ENCODE peak calls at places on chromosomes 5 and 9, in five cellular contexts. One of them, this sample, is unnamed.
A peak's percentile ranks its signal among the peaks of the same experiment; 100 is the strongest.

GRCh38 chr9:84839538-84839937 is 170.0 kb downstream of the NTRK2 start:
- DNase-seq in colonic mucosa: no peak
- DNase-seq in WTC11: no peak
- DNase-seq in tibial artery: no peak
- DNase-seq in nephron progenitor cell: peak; percentile 56
- DNase-seq in this sample: no peak

GRCh38 chr5:120405291-120405864 is 58.7 kb upstream of the PRR16 start:
- DNase-seq in colonic mucosa: no peak
- DNase-seq in tibial artery: no peak
- DNase-seq in nephron progenitor cell: no peak
- DNase-seq in WTC11: no peak
- DNase-seq in this sample: no peak

GRCh38 chr9:35341585-35341984 is 148.3 kb upstream of the RUSC2 start:
- DNase-seq in WTC11: peak; percentile 17
- DNase-seq in colonic mucosa: no peak
- DNase-seq in tibial artery: peak; percentile 90
- DNase-seq in nephron progenitor cell: no peak
- DNase-seq in this sample: no peak

GRCh38 chr5:141402553-141403328 is at the start of gene PCDHGA9:
- DNase-seq in WTC11: no peak
- DNase-seq in tibial artery: peak; percentile 59
- DNase-seq in colonic mucosa: no peak
- DNase-seq in nephron progenitor cell: no peak
- DNase-seq in this sample: peak; percentile 73

GRCh38 chr5:177291735-177292134 is 11.8 kb downstream of the RAB24 start:
- DNase-seq in WTC11: no peak
- DNase-seq in colonic mucosa: no peak
- DNase-seq in nephron progenitor cell: no peak
- DNase-seq in tibial artery: no peak
- DNase-seq in this sample: no peak

GRCh38 chr5:173302546-173303155 is 25.6 kb downstream of the STC2 start:
- DNase-seq in tibial artery: no peak
- DNase-seq in WTC11: no peak
- DNase-seq in nephron progenitor cell: peak; percentile 56
- DNase-seq in colonic mucosa: no peak
- DNase-seq in this sample: peak; percentile 71

GRCh38 chr5:141494761-141495455 is 6.0 kb downstream of the PCDHGC5 start:
- DNase-seq in WTC11: peak; percentile 51
- DNase-seq in tibial artery: no peak
- DNase-seq in colonic mucosa: no peak
- DNase-seq in nephron progenitor cell: peak; percentile 71
- DNase-seq in this sample: no peak

GRCh38 chr5:172782169-172783039 is 11.4 kb upstream of the DUSP1 start:
- DNase-seq in nephron progenitor cell: no peak
- DNase-seq in WTC11: no peak
- DNase-seq in tibial artery: no peak
- DNase-seq in colonic mucosa: no peak
- DNase-seq in this sample: no peak

GRCh38 chr9:85859751-85860150 is 81.2 kb upstream of the NAA35 start:
- DNase-seq in WTC11: no peak
- DNase-seq in nephron progenitor cell: no peak
- DNase-seq in tibial artery: no peak
- DNase-seq in colonic mucosa: no peak
- DNase-seq in this sample: no peak

GRCh38 chr9:93267681-93268505 is 84.0 kb downstream of the WNK2 start:
- DNase-seq in WTC11: no peak
- DNase-seq in tibial artery: peak; percentile 60
- DNase-seq in nephron progenitor cell: no peak
- DNase-seq in colonic mucosa: peak; percentile 27
- DNase-seq in this sample: no peak

DNA sequence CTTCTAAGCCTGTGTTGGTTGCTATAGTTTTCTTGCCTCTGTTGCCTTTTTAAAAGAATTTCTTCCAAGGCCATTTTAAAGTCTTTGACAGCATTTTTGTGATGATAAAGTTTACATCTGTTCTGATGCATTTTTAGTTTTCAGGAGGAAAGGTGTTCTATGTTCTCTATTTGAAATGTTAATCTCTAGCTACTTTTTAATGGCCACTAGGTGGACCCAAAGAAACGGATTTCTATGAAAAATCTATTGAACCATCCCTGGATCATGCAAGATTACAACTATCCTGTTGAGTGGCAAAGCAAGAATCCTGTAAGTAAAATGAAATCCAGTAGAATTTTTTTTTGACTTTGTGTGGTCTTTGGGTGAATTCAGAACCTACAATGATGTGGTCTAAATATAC is 60.2 kb downstream of the MELK start:
- DNase-seq in tibial artery: no peak
- DNase-seq in nephron progenitor cell: no peak
- DNase-seq in colonic mucosa: no peak
- DNase-seq in WTC11: no peak
- DNase-seq in this sample: no peak
- TF ChIP-seq CTCF in tibial artery: peak; percentile 21
- TF ChIP-seq CTCF in nephron progenitor cell: peak; percentile 50
- TF ChIP-seq CTCF in colonic mucosa: peak; percentile 55
- TF ChIP-seq CTCF in WTC11: peak; percentile 11
- TF ChIP-seq CTCF in this sample: no peak

GRCh38 chr9:19117039-19117716 is 10.1 kb downstream of the PLIN2 start:
- DNase-seq in tibial artery: no peak
- DNase-seq in colonic mucosa: no peak
- DNase-seq in nephron progenitor cell: no peak
- DNase-seq in WTC11: no peak
- DNase-seq in this sample: no peak

GRCh38 chr9:19120846-19121245 is 6.4 kb downstream of the PLIN2 start:
- DNase-seq in WTC11: no peak
- DNase-seq in nephron progenitor cell: no peak
- DNase-seq in tibial artery: no peak
- DNase-seq in colonic mucosa: no peak
- DNase-seq in this sample: no peak

GRCh38 chr9:19122490-19123042 is 4.7 kb downstream of the PLIN2 start:
- DNase-seq in colonic mucosa: no peak
- DNase-seq in nephron progenitor cell: no peak
- DNase-seq in tibial artery: no peak
- DNase-seq in WTC11: no peak
- DNase-seq in this sample: no peak

GRCh38 chr9:19119241-19119640 is 8.1 kb downstream of the PLIN2 start:
- DNase-seq in WTC11: no peak
- DNase-seq in nephron progenitor cell: no peak
- DNase-seq in colonic mucosa: no peak
- DNase-seq in tibial artery: no peak
- DNase-seq in this sample: no peak

DNA sequence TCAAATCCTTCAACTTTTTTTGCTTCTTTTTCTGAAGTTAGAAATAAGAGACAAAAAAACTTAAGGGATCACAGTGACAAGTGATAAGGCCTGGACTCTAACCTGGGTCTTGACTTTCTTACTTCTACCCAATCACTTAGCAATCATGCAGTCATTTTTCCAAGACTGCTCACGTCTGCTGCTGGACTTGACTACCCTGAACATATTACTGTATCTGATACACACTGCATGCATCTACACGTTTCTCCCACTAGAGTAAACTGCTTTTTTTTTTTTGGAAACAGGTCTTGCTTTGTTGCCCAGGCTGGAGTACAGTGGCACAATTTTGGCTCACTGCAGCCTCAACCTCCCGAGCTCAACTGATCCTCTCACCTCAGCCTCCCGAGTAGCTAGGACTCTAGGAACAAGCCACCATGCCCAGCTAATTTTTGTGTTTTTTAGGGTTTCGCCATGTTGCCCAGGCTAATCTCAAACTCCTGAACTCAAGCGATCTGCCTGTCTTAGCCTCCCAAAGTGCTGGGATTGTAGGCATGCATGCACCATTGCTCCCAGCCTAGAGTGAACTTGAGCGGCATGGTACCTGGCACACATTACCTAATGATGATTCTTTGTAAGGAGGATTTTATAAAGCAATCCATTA is 7.4 kb downstream of the PLIN2 start:
- DNase-seq in colonic mucosa: no peak
- DNase-seq in nephron progenitor cell: no peak
- DNase-seq in WTC11: no peak
- DNase-seq in tibial artery: no peak
- DNase-seq in this sample: no peak
- TF ChIP-seq CTCF in colonic mucosa: no peak
- TF ChIP-seq CTCF in nephron progenitor cell: no peak
- TF ChIP-seq CTCF in WTC11: no peak
- TF ChIP-seq CTCF in tibial artery: no peak
- TF ChIP-seq CTCF in this sample: no peak

DNA sequence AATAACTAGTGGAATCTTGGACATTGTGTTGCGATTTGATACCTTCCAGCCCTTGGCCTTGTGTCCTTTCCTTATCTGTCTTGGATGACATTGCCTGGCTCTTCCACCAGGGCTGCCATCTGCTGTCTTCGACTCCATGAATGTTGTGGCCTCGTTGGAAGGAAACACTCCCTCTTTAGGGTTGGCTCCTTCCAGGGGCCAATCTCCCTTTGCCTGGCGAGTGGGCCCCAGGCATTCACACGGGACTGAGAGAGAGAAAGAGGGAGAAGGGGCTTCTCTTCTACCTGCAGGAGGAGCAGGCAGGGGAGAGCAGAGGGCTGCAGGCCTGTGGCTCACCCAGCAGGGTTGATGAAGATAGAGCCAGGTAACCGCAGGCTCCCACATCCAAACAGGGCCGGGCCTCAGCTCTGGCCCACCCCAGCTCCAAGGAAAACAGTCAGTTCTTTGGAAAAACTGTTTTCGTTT is 31.3 kb downstream of the FGF1 start:
- DNase-seq in colonic mucosa: no peak
- DNase-seq in WTC11: no peak
- DNase-seq in nephron progenitor cell: no peak
- DNase-seq in tibial artery: no peak
- DNase-seq in this sample: no peak
- TF ChIP-seq CTCF in colonic mucosa: no peak
- TF ChIP-seq CTCF in WTC11: no peak
- TF ChIP-seq CTCF in nephron progenitor cell: no peak
- TF ChIP-seq CTCF in tibial artery: no peak
- TF ChIP-seq CTCF in this sample: peak; percentile 25

GRCh38 chr9:36903541-36904435 is 130.3 kb downstream of the PAX5 start:
- DNase-seq in WTC11: no peak
- DNase-seq in nephron progenitor cell: no peak
- DNase-seq in colonic mucosa: no peak
- DNase-seq in tibial artery: no peak
- DNase-seq in this sample: peak; percentile 51
- TF ChIP-seq CTCF in WTC11: no peak
- TF ChIP-seq CTCF in nephron progenitor cell: no peak
- TF ChIP-seq CTCF in colonic mucosa: no peak
- TF ChIP-seq CTCF in tibial artery: no peak
- TF ChIP-seq CTCF in this sample: no peak

GRCh38 chr5:11719888-11720481 is 184.3 kb downstream of the CTNND2 start:
- DNase-seq in WTC11: peak; percentile 74
- DNase-seq in nephron progenitor cell: peak; percentile 67
- DNase-seq in tibial artery: no peak
- DNase-seq in colonic mucosa: peak; percentile 43
- DNase-seq in this sample: peak; percentile 73
- TF ChIP-seq CTCF in WTC11: peak; percentile 44
- TF ChIP-seq CTCF in nephron progenitor cell: peak; percentile 48
- TF ChIP-seq CTCF in tibial artery: no peak
- TF ChIP-seq CTCF in colonic mucosa: peak; percentile 14
- TF ChIP-seq CTCF in this sample: peak; percentile 53

GRCh38 chr5:132422720-132423442 is 53.4 kb downstream of the SLC22A5 start:
- DNase-seq in tibial artery: no peak
- DNase-seq in WTC11: no peak
- DNase-seq in nephron progenitor cell: no peak
- DNase-seq in colonic mucosa: peak; percentile 93
- DNase-seq in this sample: peak; percentile 60

GRCh38 chr5:132419517-132420468 is 50.3 kb downstream of the SLC22A5 start:
- DNase-seq in WTC11: peak; percentile 77
- DNase-seq in colonic mucosa: peak; percentile 79
- DNase-seq in nephron progenitor cell: peak; percentile 78
- DNase-seq in tibial artery: peak; percentile 81
- DNase-seq in this sample: peak; percentile 87

GRCh38 chr5:132421442-132421841 is 51.9 kb downstream of the SLC22A5 start:
- DNase-seq in colonic mucosa: peak; percentile 19
- DNase-seq in nephron progenitor cell: no peak
- DNase-seq in WTC11: no peak
- DNase-seq in tibial artery: no peak
- DNase-seq in this sample: no peak

GRCh38 chr5:132418876-132419275 is 49.4 kb downstream of the SLC22A5 start:
- DNase-seq in colonic mucosa: no peak
- DNase-seq in nephron progenitor cell: no peak
- DNase-seq in tibial artery: no peak
- DNase-seq in WTC11: no peak
- DNase-seq in this sample: no peak

GRCh38 chr5:132420706-132421272 is 51.3 kb downstream of the SLC22A5 start:
- DNase-seq in nephron progenitor cell: no peak
- DNase-seq in tibial artery: no peak
- DNase-seq in WTC11: no peak
- DNase-seq in colonic mucosa: peak; percentile 30
- DNase-seq in this sample: no peak
- TF ChIP-seq CTCF in nephron progenitor cell: no peak
- TF ChIP-seq CTCF in tibial artery: no peak
- TF ChIP-seq CTCF in WTC11: no peak
- TF ChIP-seq CTCF in colonic mucosa: no peak
- TF ChIP-seq CTCF in this sample: no peak

DNA sequence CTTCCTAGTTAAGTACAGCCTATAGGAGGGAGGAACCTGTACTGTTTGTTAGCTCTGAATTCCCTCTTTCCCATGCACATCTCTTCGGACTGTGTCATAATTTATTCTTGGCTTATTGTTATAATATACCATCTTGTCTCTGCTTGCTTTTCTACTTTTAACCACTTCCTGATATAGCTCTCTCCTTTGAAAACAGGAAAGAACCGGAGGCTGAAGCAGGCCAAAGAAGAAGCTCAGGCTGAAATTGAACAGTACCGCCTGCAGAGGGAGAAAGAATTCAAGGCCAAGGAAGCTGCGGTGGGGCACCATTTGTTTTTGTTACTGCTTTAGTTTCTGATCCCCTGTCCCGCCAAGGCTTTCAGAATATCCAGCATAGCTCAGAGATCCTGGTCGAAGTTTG is 4.8 kb downstream of the ATP6V1G1 start:
- DNase-seq in WTC11: no peak
- DNase-seq in tibial artery: no peak
- DNase-seq in colonic mucosa: no peak
- DNase-seq in nephron progenitor cell: no peak
- DNase-seq in this sample: no peak
- TF ChIP-seq CTCF in WTC11: no peak
- TF ChIP-seq CTCF in tibial artery: peak; percentile 11
- TF ChIP-seq CTCF in colonic mucosa: no peak
- TF ChIP-seq CTCF in nephron progenitor cell: no peak
- TF ChIP-seq CTCF in this sample: no peak

GRCh38 chr5:43400082-43400481 is 12.1 kb downstream of the CCL28 start:
- DNase-seq in WTC11: no peak
- DNase-seq in tibial artery: no peak
- DNase-seq in nephron progenitor cell: no peak
- DNase-seq in colonic mucosa: no peak
- DNase-seq in this sample: no peak

GRCh38 chr5:43396762-43397304 is 15.4 kb downstream of the CCL28 start:
- DNase-seq in colonic mucosa: peak; percentile 64
- DNase-seq in WTC11: peak; percentile 59
- DNase-seq in nephron progenitor cell: no peak
- DNase-seq in tibial artery: peak; percentile 77
- DNase-seq in this sample: no peak

DNA sequence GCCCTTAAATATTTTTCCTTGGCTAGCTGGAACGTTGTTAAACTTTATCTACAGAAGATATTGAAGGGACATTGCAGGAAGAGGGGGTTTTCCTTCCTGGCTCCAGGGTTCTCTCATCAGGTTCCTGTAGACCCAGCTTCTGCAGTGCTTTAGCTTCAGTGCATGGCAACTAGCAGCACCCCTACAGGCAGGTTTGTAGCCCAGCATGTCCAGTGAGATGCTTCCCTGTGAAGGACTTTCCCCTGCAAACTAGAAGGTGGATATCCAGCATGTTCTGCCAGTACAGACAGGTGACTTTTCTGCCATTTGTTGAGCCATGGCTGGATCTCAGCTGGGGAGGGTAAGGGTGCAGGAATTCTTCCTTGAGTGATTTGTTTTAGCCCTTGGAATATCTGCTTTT is 10.4 kb downstream of the CCL28 start:
- DNase-seq in tibial artery: no peak
- DNase-seq in nephron progenitor cell: no peak
- DNase-seq in colonic mucosa: no peak
- DNase-seq in WTC11: peak; percentile 20
- DNase-seq in this sample: peak; percentile 55
- TF ChIP-seq CTCF in tibial artery: no peak
- TF ChIP-seq CTCF in nephron progenitor cell: no peak
- TF ChIP-seq CTCF in colonic mucosa: no peak
- TF ChIP-seq CTCF in WTC11: no peak
- TF ChIP-seq CTCF in this sample: peak; percentile 43

This sample was measured in Calu3.